ENCODE peak calls at places on chromosomes 5 and 9, in seven cellular contexts. A is stimulated activated CD8-positive, alpha-beta memory T cell treated with anti-CD3 and anti-CD28 coated beads, Interleukin-15, amount 100 ng/mL, for 24 hours; F is head of caudate nucleus; H is AG04449; T is tibial nerve; Q is left lung; U is activated CD4-positive, alpha-beta T cell treated with anti-CD3 and anti-CD28 coated beads for 48 hours. Z is an unnamed sample.

GRCh38 chr9:110528645-110529044 is 50.9 kb downstream of the SVEP1 start:
- DNase-seq in A (no peak), F (no peak), H (no peak), T (no peak), Q (no peak), U (no peak), Z (no peak)

GRCh38 chr9:72485821-72486605 is 35.4 kb upstream of the TMC1 start:
- DNase-seq in A (no peak), F (no peak), H (no peak), T (no peak), Q (no peak), U (no peak), Z (no peak)

GRCh38 chr5:134462761-134463160 is 51.1 kb upstream of the CDKN2AIPNL start:
- DNase-seq in A (no peak), F (no peak), H (no peak), T (no peak), Q (no peak), U (no peak), Z (no peak)

GRCh38 chr5:72648511-72648910 is 141.3 kb upstream of the ZNF366 start:
- DNase-seq in A (no peak), F (no peak), H (no peak), T (no peak), Q (no peak), U (no peak), Z (no peak)

GRCh38 chr5:159104058-159104651 is 4.4 kb upstream of the EBF1 start:
- DNase-seq in A (no peak), F (no peak), H (no peak), T (peak), Q (no peak), U (no peak), Z (peak)

GRCh38 chr9:130634801-130635200 is 29.6 kb upstream of the PRDM12 start:
- DNase-seq in A (no peak), F (no peak), H (no peak), T (no peak), Q (no peak), U (no peak), Z (no peak)

GRCh38 chr9:109020581-109020980 is 7.3 kb upstream of the CTNNAL1 start:
- DNase-seq in A (no peak), F (no peak), H (no peak), T (no peak), Q (no peak), U (no peak), Z (no peak)

GRCh38 chr5:36136581-36136980 is 15.1 kb downstream of the LMBRD2 start:
- DNase-seq in A (no peak), F (no peak), H (no peak), T (no peak), Q (no peak), U (no peak), Z (no peak)

GRCh38 chr9:137305060-137305787 is 3.2 kb upstream of the NRARP start:
- DNase-seq in A (no peak), F (peak), H (no peak), T (no peak), Q (peak), U (peak), Z (peak)

GRCh38 chr9:3756071-3756470 is 230.3 kb upstream of the RFX3 start:
- DNase-seq in A (no peak), F (no peak), H (no peak), T (no peak), Q (no peak), U (no peak), Z (no peak)